ENCODE peak calls at places on chromosomes 12 and 14, in seven cellular contexts. P is epithelial cell of esophagus, R is HCT116, G is cardiac fibroblast, Y is foreskin keratinocyte, D is neural crest cell, F is heart right ventricle. X is an unnamed sample.

GRCh38 chr14:50666772-50667490 is 1.2 kb downstream of the SAV1 start:
- DNase-seq in F (no peak), P (peak), D (no peak), G (peak), Y (peak), R (no peak), X (peak)

GRCh38 chr12:27463826-27464554 is 17.5 kb downstream of the SMCO2 start:
- DNase-seq in G (peak), P (no peak), D (no peak), R (no peak), F (peak), Y (no peak), X (no peak)

GRCh38 chr14:92253381-92253894 is 69.5 kb upstream of the SLC24A4 start:
- DNase-seq in P (no peak), Y (no peak), G (no peak), F (no peak), D (no peak), R (no peak), X (no peak)

GRCh38 chr12:126425264-126425663 is 1360.0 kb downstream of the AACS start:
- DNase-seq in D (no peak), P (no peak), R (no peak), Y (no peak), G (no peak), F (no peak), X (no peak)

GRCh38 chr14:93007225-93007997 is 84.5 kb downstream of the CHGA start:
- DNase-seq in Y (peak), R (no peak), F (no peak), P (peak), G (peak), D (no peak), X (no peak)

GRCh38 chr14:78764240-78764639 is 594.1 kb downstream of the NRXN3 start:
- DNase-seq in P (peak), F (no peak), D (no peak), Y (no peak), G (peak), R (no peak), X (no peak)

GRCh38 chr12:14264316-14264715 is 101.2 kb upstream of the ATF7IP start:
- DNase-seq in Y (peak), F (no peak), D (no peak), R (no peak), G (peak), P (peak), X (no peak)

GRCh38 chr12:77850698-77851097 is 20.0 kb downstream of the NAV3 start:
- DNase-seq in R (no peak), Y (no peak), D (no peak), G (no peak), F (no peak), P (no peak), X (no peak)

GRCh38 chr14:72463291-72463866 is 430.5 kb downstream of the DPF3 start:
- DNase-seq in P (no peak), G (no peak), Y (no peak), D (no peak), F (no peak), R (peak), X (no peak)

GRCh38 chr12:117019866-117020265 is 79.3 kb downstream of the TESC start:
- DNase-seq in G (no peak), F (no peak), R (no peak), Y (no peak), D (no peak), P (no peak), X (no peak)

GRCh38 chr12:83826112-83826511 is 1086.5 kb downstream of the SLC6A15 start:
- DNase-seq in P (peak), F (no peak), Y (no peak), G (peak), R (peak), D (peak), X (peak)

GRCh38 chr12:115313929-115314328 is 630.0 kb upstream of the TBX3 start:
- DNase-seq in G (peak), F (no peak), D (no peak), Y (peak), P (peak), R (no peak), X (no peak)

GRCh38 chr12:109461846-109462766 is 15.0 kb downstream of the KCTD10 start:
- DNase-seq in P (peak), G (peak), R (no peak), F (peak), Y (peak), D (no peak), X (peak)

GRCh38 chr14:31677052-31677451 is 115.8 kb downstream of the NUBPL start:
- DNase-seq in P (no peak), D (no peak), R (no peak), G (no peak), F (no peak), Y (no peak), X (no peak)

GRCh38 chr12:75760481-75761324 is 249.3 kb upstream of the KRR1 start:
- DNase-seq in G (no peak), Y (no peak), D (no peak), R (no peak), F (no peak), P (no peak), X (no peak)

GRCh38 chr14:77641534-77642341 is 25.3 kb upstream of the SPTLC2 start:
- DNase-seq in F (peak), G (peak), D (no peak), Y (no peak), R (no peak), P (peak), X (no peak)

DNA sequence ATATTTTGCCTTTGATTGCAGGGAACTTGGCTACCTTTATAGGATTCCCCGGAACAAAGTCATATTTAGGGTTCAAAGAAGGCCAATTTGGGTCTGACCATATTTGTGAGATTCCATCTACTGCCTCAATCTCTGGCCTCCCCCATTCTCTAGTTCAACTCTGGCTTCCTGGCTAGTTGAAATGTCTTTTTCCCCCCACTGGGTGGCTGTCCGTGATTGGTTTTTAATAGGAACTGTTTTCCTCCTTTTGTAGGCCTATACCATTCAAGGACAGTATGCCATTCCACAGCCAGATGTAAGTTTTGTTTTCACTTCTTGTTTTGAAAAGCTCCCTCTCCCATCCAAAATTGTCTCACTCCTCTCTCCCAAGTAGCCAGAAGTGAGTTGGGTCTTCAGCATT is 13.8 kb downstream of the PCBP2 start:
- DNase-seq in F (no peak), D (no peak), Y (no peak), P (no peak), R (no peak), G (no peak), X (no peak)
- TF ChIP-seq CTCF in F (no peak), D (peak), Y (no peak), P (no peak), R (no peak), G (no peak), X (no peak)

DNA sequence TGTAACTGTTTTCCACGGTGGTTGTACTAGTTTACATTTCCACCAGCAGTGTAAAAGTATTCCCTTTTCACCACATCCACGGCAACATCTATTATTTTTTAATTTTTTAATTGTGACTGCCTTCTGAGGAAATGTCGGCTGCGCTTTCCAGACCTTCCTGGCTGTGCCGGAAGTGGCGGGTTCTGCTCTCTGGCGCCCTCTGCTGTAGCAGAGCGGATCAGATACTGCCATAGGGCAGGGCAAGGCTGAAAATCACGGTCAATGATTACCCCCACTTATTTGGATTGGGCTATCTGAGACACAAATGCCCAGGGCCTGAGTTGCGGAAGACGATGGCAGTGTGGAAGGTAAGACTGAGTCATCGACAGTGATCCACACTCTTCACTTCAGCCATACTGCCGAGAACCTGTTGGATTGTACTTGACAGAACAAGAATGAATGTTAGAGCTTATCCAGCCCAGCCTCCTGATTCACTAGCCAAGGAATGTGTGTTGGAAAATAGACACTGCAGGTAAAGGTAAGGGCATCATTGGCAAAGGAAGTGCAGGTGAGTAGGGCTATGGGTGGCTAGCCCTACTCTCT is 124.2 kb downstream of the NTF3 start:
- DNase-seq in R (peak), G (no peak), F (no peak), P (no peak), D (peak), Y (no peak), X (peak)
- TF ChIP-seq CTCF in R (peak), G (peak), F (no peak), P (peak), D (peak), Y (peak), X (peak)

GRCh38 chr14:67417633-67418032 is 5.7 kb upstream of the PLEK2 start:
- DNase-seq in Y (no peak), R (no peak), D (no peak), F (no peak), G (peak), P (peak), X (no peak)

GRCh38 chr14:67423424-67423823 is 11.5 kb upstream of the PLEK2 start:
- DNase-seq in G (no peak), F (no peak), R (no peak), D (no peak), P (no peak), Y (no peak), X (no peak)

GRCh38 chr14:67418368-67419174 is 6.6 kb upstream of the PLEK2 start:
- DNase-seq in Y (peak), F (no peak), P (peak), D (no peak), R (no peak), G (no peak), X (no peak)

GRCh38 chr14:67421356-67422224 is 9.6 kb upstream of the PLEK2 start:
- DNase-seq in Y (no peak), F (no peak), P (no peak), R (no peak), D (no peak), G (no peak), X (no peak)

GRCh38 chr14:67420102-67420739 is 8.3 kb upstream of the PLEK2 start:
- DNase-seq in G (no peak), P (no peak), R (no peak), Y (no peak), F (peak), D (no peak), X (peak)
- TF ChIP-seq CTCF in G (peak), P (peak), R (no peak), Y (peak), F (peak), D (peak), X (peak)

GRCh38 chr14:69107407-69108003 is 45.4 kb downstream of the DCAF5 start:
- DNase-seq in G (peak), D (no peak), R (peak), P (peak), F (no peak), Y (peak), X (peak)

GRCh38 chr14:69106451-69106850 is 46.5 kb downstream of the DCAF5 start:
- DNase-seq in G (no peak), F (no peak), Y (no peak), P (no peak), R (no peak), D (no peak), X (no peak)

GRCh38 chr14:69105326-69105725 is 47.6 kb downstream of the DCAF5 start:
- DNase-seq in Y (no peak), F (no peak), R (peak), P (peak), G (peak), D (no peak), X (no peak)

GRCh38 chr14:69108358-69108757 is 44.6 kb downstream of the DCAF5 start:
- DNase-seq in P (no peak), Y (no peak), D (no peak), G (no peak), F (no peak), R (no peak), X (no peak)
- TF ChIP-seq CTCF in P (no peak), Y (no peak), D (no peak), G (no peak), F (no peak), R (no peak), X (no peak)

GRCh38 chr12:43776498-43776897 is 17.7 kb downstream of the IRAK4 start:
- DNase-seq in F (no peak), D (no peak), R (peak), G (peak), Y (no peak), P (peak), X (no peak)
- TF ChIP-seq CTCF in F (peak), D (peak), R (peak), G (peak), Y (peak), P (peak), X (peak)

GRCh38 chr12:10366875-10367274 is 23.0 kb downstream of the KLRK1 start:
- DNase-seq in P (peak), D (no peak), F (no peak), Y (no peak), G (peak), R (no peak), X (no peak)

GRCh38 chr12:10363665-10363921 is 26.2 kb downstream of the KLRK1 start:
- DNase-seq in P (peak), Y (no peak), G (no peak), R (no peak), D (no peak), F (no peak), X (no peak)

GRCh38 chr12:10364839-10365681 is 24.8 kb downstream of the KLRK1 start:
- DNase-seq in F (peak), P (peak), G (peak), Y (no peak), R (peak), D (no peak), X (peak)

GRCh38 chr12:10363922-10364838 is 25.7 kb downstream of the KLRK1 start:
- DNase-seq in P (peak), F (peak), R (no peak), G (peak), D (no peak), Y (no peak), X (peak)

DNA sequence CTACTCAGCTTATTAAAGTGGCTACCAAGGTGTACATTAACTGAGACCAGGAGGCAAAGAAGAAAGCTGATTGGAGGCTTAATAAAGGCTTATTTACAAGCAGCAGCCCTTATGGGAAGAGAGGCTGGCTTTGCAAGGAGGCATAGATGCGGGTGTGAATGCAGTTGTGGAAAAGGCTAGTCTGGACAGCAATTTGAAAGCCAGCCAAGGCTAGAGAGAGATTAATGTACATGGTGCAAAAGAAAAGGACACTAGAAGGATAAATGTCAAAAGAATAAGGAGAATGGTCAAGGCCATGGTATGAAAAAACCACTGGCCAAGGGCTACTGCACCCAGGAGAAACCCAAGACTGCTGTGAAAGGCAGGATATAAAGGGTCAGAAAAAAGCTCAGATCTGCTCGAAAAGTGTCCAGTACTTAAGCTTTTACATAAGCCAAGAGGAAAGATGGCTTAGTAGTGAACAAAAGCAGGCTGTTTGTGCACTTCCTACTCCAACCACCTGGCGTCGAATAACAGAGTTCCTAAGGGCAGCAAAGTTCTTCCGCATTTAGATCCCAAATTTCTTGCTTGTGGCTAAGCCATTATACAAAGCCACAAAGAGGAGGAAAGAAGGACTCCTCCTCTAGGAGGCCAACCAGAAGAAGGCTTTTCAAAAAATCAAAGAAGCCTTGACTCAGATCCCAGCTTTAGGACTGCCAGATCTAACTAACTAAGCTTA is 24.0 kb downstream of the KLRK1 start:
- DNase-seq in Y (no peak), G (peak), R (peak), F (no peak), D (no peak), P (peak), X (no peak)
- TF ChIP-seq CTCF in Y (peak), G (peak), R (no peak), F (peak), D (peak), P (peak), X (peak)

GRCh38 chr12:121001841-121002483 is 14.3 kb downstream of the C12orf43 start:
- DNase-seq in D (no peak), G (no peak), Y (no peak), P (no peak), F (no peak), R (no peak), X (no peak)

GRCh38 chr12:121004253-121004815 is 12.0 kb downstream of the C12orf43 start:
- DNase-seq in R (no peak), D (no peak), G (no peak), P (no peak), F (no peak), Y (no peak), X (no peak)

GRCh38 chr12:121005346-121005815 is 10.9 kb downstream of the C12orf43 start:
- DNase-seq in R (peak), F (no peak), Y (no peak), G (peak), P (peak), D (peak), X (peak)

GRCh38 chr12:121001060-121001459 is 15.2 kb downstream of the C12orf43 start:
- DNase-seq in Y (no peak), F (no peak), G (no peak), R (no peak), D (no peak), P (no peak), X (no peak)

GRCh38 chr12:121003650-121004049 is 12.6 kb downstream of the C12orf43 start:
- DNase-seq in F (no peak), P (no peak), Y (no peak), R (no peak), D (no peak), G (no peak), X (no peak)
- TF ChIP-seq CTCF in F (no peak), P (no peak), Y (peak), R (peak), D (no peak), G (no peak), X (no peak)

GRCh38 chr14:34538871-34539406 is 562 bp downstream of the EAPP start:
- DNase-seq in F (no peak), Y (no peak), G (no peak), D (no peak), R (no peak), P (no peak), X (no peak)

GRCh38 chr14:34537677-34538009 is 1.9 kb downstream of the EAPP start:
- DNase-seq in Y (no peak), P (no peak), F (no peak), D (no peak), R (no peak), G (no peak), X (no peak)

GRCh38 chr14:34536951-34537676 is 2.4 kb downstream of the EAPP start:
- DNase-seq in F (no peak), Y (no peak), R (no peak), D (no peak), P (no peak), G (peak), X (no peak)

DNA sequence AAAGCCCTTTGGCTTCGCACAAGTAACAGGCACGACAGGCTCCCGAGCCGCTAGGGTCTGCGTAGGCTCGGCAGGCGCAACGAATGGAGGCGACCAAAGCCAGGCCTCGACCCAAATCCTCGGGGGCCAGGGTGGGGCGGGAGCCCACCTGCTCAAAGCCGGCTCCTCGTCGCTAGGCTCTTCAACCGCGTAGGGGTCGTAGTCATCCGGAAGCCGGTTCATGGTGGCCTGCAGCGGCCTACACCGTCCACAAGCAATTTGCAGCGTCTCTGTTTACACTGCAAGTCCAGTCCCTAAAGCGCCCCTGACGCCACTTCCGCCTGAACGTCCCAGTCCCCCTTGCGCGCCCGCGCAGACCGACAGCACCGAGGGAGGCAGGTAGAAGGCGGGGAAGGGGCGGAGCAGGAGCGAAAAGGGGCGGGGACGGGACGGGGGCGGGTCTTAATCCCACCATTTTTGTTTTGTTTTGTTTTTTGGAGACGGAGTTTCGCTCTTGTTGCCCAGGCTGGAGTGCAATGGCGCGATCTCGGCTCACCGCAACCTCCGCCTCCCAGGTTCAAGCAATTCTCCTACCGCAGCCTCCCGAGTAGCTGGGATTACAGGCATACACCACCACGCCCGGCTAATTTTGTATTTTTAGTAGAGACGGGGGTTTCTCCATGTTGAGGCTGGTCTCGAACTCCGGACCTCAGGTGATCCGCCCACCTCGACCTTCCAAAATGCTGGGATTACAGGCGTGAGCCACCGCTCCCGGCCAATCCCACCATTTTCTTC is at the start of gene EAPP:
- DNase-seq in R (peak), F (peak), Y (peak), P (peak), G (peak), D (peak), X (peak)
- TF ChIP-seq CTCF in R (no peak), F (no peak), Y (peak), P (no peak), G (no peak), D (peak), X (no peak)

GRCh38 chr12:74317078-74317581 is 220.5 kb upstream of the ATXN7L3B start:
- DNase-seq in Y (no peak), R (no peak), D (no peak), G (peak), F (no peak), P (peak), X (peak)
- TF ChIP-seq CTCF in Y (peak), R (peak), D (peak), G (peak), F (no peak), P (peak), X (no peak)